ENCODE peak calls at places on chromosomes 5 and 9, in nine cellular contexts. U is A549, T is amniotic epithelial cell, S is adrenal gland, B is tibial artery, Z is HCEC 1CT, A is sigmoid colon, C is AG09319, R is skeletal muscle cell. H is an unnamed sample.

GRCh38 chr9:87556039-87556438 is 58.4 kb downstream of the DAPK1 start:
- DNase-seq in U (no peak), T (no peak), S (peak; percentile 1), B (no peak), Z (no peak), A (no peak), C (no peak), R (no peak), H (no peak)

GRCh38 chr9:128863647-128864046 is 18.1 kb downstream of the KYAT1 start:
- DNase-seq in U (peak; percentile 78), T (peak; percentile 40), S (peak; percentile 78), B (peak; percentile 84), Z (peak; percentile 34), A (peak; percentile 88), C (no peak), R (no peak), H (no peak)

GRCh38 chr5:139482050-139482889 is at the start of gene STING1:
- DNase-seq in U (no peak), T (peak; percentile 98), S (peak; percentile 82), B (peak; percentile 87), Z (peak; percentile 97), A (peak; percentile 92), C (peak; percentile 95), R (peak; percentile 91), H (peak; percentile 96)

GRCh38 chr5:173778784-173779304 is 109.3 kb upstream of the CPEB4 start:
- DNase-seq in U (no peak), T (peak; percentile 48), S (no peak), B (no peak), Z (peak; percentile 42), A (no peak), C (no peak), R (no peak), H (no peak)

GRCh38 chr5:41575110-41575779 is 64.8 kb upstream of the PLCXD3 start:
- DNase-seq in U (no peak), T (no peak), S (no peak), B (no peak), Z (no peak), A (no peak), C (no peak), R (no peak), H (no peak)

GRCh38 chr9:115250646-115251045 is 132.7 kb upstream of the TNC start:
- DNase-seq in U (no peak), T (peak; percentile 86), S (no peak), B (no peak), Z (peak; percentile 99), A (no peak), C (peak; percentile 39), R (peak; percentile 80), H (peak; percentile 84)

GRCh38 chr9:130854086-130854485 is 19.0 kb downstream of the ABL1 start:
- DNase-seq in U (no peak), T (peak; percentile 86), S (no peak), B (no peak), Z (no peak), A (peak; percentile 35), C (no peak), R (no peak), H (no peak)

GRCh38 chr9:16257604-16258003 is 612.9 kb downstream of the BNC2 start:
- DNase-seq in U (no peak), T (peak; percentile 78), S (no peak), B (no peak), Z (no peak), A (no peak), C (no peak), R (no peak), H (no peak)

GRCh38 chr5:132459983-132460834 is 30.4 kb downstream of the IRF1 start:
- DNase-seq in U (no peak), T (no peak), S (peak; percentile 64), B (peak; percentile 65), Z (peak; percentile 17), A (peak; percentile 60), C (no peak), R (no peak), H (no peak)

GRCh38 chr9:136017813-136018190 is 56.6 kb upstream of the UBAC1 start:
- DNase-seq in U (no peak), T (no peak), S (no peak), B (peak; percentile 63), Z (no peak), A (peak; percentile 61), C (no peak), R (no peak), H (no peak)

GRCh38 chr9:122364117-122364782 is 6.6 kb upstream of the PTGS1 start:
- DNase-seq in U (no peak), T (peak; percentile 70), S (no peak), B (no peak), Z (no peak), A (no peak), C (no peak), R (no peak), H (no peak)

GRCh38 chr5:96692436-96692835 is 30.3 kb downstream of the CAST start:
- DNase-seq in U (no peak), T (peak; percentile 89), S (no peak), B (no peak), Z (peak; percentile 74), A (no peak), C (no peak), R (no peak), H (no peak)

GRCh38 chr5:41094871-41095270 is 23.7 kb upstream of the MROH2B start:
- DNase-seq in U (peak; percentile 9), T (no peak), S (no peak), B (no peak), Z (peak; percentile 39), A (no peak), C (no peak), R (no peak), H (no peak)

H was measured in GM04504.